ENCODE peak calls at places on chromosomes 4 and X, in seven cellular contexts. R, Z, D, P, A, S and C are unnamed samples.

GRCh38 chr4:1579834-1580686 is 104.1 kb downstream of the FAM53A start:
- DNase-seq in R (peak; percentile 92), Z (no peak), D (peak; percentile 87), P (peak; percentile 88), A (peak; percentile 94), S (peak; percentile 95), C (no peak)

GRCh38 chr4:146059865-146060264 is 115.7 kb upstream of the LSM6 start:
- DNase-seq in R (no peak), Z (no peak), D (no peak), P (no peak), A (no peak), S (no peak), C (no peak)

GRCh38 chr4:14520171-14520570 is 482.1 kb upstream of the CPEB2 start:
- DNase-seq in R (no peak), Z (no peak), D (no peak), P (no peak), A (no peak), S (no peak), C (no peak)

GRCh38 chr4:124409044-124409443 is 303.5 kb downstream of the ANKRD50 start:
- DNase-seq in R (no peak), Z (no peak), D (no peak), P (no peak), A (no peak), S (peak; percentile 64), C (no peak)

GRCh38 chrX:30301977-30302376 is 7.2 kb downstream of the NR0B1 start:
- DNase-seq in R (no peak), Z (no peak), D (no peak), P (no peak), A (no peak), S (peak; percentile 42), C (no peak)

GRCh38 chrX:77431227-77431626 is 16.0 kb upstream of the FGF16 start:
- DNase-seq in R (no peak), Z (no peak), D (no peak), P (no peak), A (peak; percentile 51), S (peak; percentile 72), C (no peak)

GRCh38 chr4:158211288-158211687 is 1.0 kb downstream of the TMEM144 start:
- DNase-seq in R (no peak), Z (no peak), D (no peak), P (peak; percentile 50), A (no peak), S (no peak), C (no peak)

GRCh38 chr4:105956566-105956965 is 61.3 kb downstream of the NPNT start:
- DNase-seq in R (no peak), Z (no peak), D (no peak), P (no peak), A (no peak), S (no peak), C (no peak)

GRCh38 chrX:9912341-9912740 is 54.8 kb upstream of the CLDN34 start:
- DNase-seq in R (no peak), Z (no peak), D (no peak), P (no peak), A (no peak), S (peak; percentile 26), C (no peak)

GRCh38 chr4:176769519-176769918 is 23.2 kb downstream of the VEGFC start:
- DNase-seq in R (no peak), Z (peak; percentile 56), D (no peak), P (no peak), A (no peak), S (peak; percentile 98), C (peak; percentile 80)

DNA sequence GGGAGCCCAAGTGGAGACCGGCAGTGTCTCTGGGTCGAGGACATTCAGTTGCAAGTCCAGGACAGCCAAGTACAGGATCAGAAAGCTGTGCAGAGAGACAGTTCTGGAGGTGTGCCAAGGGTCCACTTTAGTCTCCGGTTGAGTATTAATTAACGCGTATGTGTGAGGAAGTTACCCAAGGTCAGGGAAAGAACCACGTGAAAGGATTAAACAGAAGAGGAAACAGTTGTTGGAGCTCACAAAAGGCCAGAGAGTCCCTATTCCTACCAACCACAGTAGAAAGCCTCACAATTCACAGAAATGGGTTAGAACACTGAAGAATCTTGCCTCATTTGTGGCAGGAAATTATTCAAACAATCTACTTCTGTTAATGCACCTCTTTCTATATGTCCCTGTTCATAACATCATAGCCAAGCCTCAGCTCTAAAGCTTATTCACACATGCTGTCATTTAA is 17.9 kb upstream of the NSUN7 start:
- DNase-seq in R (peak; percentile 46), Z (no peak), D (no peak), P (no peak), A (peak; percentile 77), S (no peak), C (no peak)
- H3K27ac ChIP-seq in R (peak overlapping the region; percentile 34), Z (no peak overlapping the region), D (no peak overlapping the region), P (peak overlapping the region; percentile 45), A (peak overlapping the region; percentile 22), S (no peak overlapping the region), C (no peak overlapping the region)

GRCh38 chrX:153565996-153566580 is 32.9 kb downstream of the CCNQ start:
- DNase-seq in R (no peak), Z (no peak), D (no peak), P (no peak), A (no peak), S (no peak), C (no peak)

GRCh38 chrX:153562546-153562945 is 36.4 kb downstream of the CCNQ start:
- DNase-seq in R (no peak), Z (no peak), D (no peak), P (no peak), A (no peak), S (no peak), C (no peak)

GRCh38 chrX:153561337-153561736 is 37.6 kb downstream of the CCNQ start:
- DNase-seq in R (no peak), Z (no peak), D (no peak), P (no peak), A (no peak), S (no peak), C (no peak)

GRCh38 chrX:153560466-153560865 is 38.5 kb downstream of the CCNQ start:
- DNase-seq in R (no peak), Z (no peak), D (no peak), P (no peak), A (no peak), S (no peak), C (no peak)

DNA sequence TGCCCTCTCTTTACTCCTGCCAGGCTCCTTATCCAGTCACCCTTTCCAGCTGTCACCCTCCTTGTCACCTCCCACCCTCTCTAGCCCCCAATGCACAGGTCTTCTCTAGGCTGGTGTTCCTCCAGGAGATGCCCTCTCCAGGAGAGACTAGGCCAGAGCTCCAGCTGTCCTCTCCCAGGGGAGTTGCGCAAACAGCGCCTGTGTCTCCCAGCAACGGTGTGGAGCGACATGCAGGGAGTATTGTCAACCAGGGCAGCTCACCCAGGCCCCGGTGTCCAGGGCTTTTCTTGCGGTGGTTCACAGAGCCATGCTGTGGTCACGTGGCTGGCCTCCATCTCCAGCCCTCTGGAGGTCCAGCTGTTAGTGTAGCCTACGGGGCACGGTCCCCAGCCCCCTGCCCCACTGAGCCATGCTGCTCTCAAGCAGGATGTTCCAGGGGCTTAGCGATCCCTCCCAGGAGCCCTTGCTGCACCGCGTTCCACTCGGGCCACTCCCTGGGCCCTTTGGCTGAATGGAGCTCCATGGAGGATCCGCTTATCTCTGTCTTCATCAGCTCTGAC is 34.8 kb downstream of the CCNQ start:
- DNase-seq in R (peak; percentile 11), Z (no peak), D (no peak), P (no peak), A (peak; percentile 77), S (no peak), C (no peak)
- H3K9me3 ChIP-seq in R (no peaks in the 10 kb centered on the region), Z (no peaks in the 10 kb centered on the region), D (no peaks in the 10 kb centered on the region), P (no peaks in the 10 kb centered on the region), A (no peaks in the 10 kb centered on the region), S (no peaks in the 10 kb centered on the region), C (no peaks in the 10 kb centered on the region)

GRCh38 chr4:173538148-173538902 is 8.3 kb upstream of the HAND2 start:
- DNase-seq in R (peak; percentile 25), Z (no peak), D (no peak), P (no peak), A (no peak), S (peak; percentile 70), C (no peak)
- H3K4me3 ChIP-seq in R (peak overlapping the region; percentile 7), Z (no peak overlapping the region), D (peak overlapping the region; percentile 29), P (peak overlapping the region; percentile 16), A (no peak overlapping the region), S (peak overlapping the region; percentile 72), C (peak overlapping the region; percentile 11)

DNA sequence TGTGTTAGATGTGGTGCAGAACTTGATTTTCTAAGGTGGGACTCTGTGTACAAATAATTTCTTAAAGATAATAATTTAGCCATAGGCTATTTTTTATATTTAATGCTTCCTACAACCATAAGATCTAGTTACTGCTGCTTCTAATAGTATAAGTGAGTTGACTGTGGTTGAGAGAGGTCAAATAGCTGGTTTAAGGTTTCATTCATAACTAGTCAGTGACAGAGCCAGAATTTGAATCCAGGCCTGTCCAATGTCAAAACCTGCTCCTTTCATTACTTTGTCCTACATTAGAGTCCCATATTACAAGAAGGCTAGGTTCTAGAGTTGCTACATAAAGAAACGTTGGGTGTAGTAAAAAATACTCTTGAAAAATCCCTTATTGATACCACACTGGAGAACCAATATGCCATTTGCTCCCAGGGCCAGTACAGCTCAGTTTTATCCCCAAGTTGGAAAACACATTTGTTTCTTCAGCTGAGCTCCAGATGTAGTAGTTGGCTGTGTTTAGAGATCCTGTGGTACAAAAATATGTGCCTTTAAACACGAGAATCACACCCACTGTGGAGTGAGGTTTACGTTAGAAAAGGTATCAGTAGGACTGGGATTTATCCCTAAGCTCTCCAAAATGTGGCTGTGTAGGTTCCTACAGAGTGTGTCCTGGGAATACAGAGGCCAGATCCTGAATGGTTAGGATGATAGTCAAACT is 84.3 kb downstream of the REPS2 start:
- DNase-seq in R (no peak), Z (no peak), D (no peak), P (no peak), A (no peak), S (no peak), C (no peak)
- H3K27ac ChIP-seq in R (no peak overlapping the region), Z (no peak overlapping the region), D (no peak overlapping the region), P (no peak overlapping the region), A (no peak overlapping the region), S (no peak overlapping the region), C (no peak overlapping the region)

DNA sequence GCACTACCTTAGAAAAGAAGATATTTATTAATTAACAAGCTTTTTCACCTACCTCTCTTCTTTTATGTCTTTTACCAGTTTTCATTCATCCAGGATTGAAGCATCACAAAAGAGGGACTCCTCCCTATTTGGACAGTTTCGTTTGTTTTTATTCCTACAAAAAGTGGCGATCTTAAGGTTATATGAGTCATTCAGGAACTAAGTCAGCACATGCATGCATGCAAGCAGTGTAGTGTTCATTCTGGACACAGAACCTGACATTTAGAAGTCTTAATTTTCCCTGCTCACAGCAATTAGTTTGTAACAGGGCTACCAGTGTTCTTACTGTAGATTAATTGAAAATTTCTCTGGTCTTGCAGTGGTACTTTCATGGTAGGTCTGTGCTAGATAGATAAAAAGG is 47.9 kb upstream of the QRFPR start:
- DNase-seq in R (no peak), Z (no peak), D (no peak), P (no peak), A (no peak), S (peak; percentile 55), C (no peak)
- H3K9me3 ChIP-seq in R (no peaks in the 10 kb centered on the region), Z (no peaks in the 10 kb centered on the region), D (no peaks in the 10 kb centered on the region), P (no peaks in the 10 kb centered on the region), A (no peaks in the 10 kb centered on the region), S (no peaks in the 10 kb centered on the region), C (no peaks in the 10 kb centered on the region)